ENCODE peak calls at places on chromosomes 7 and 10, in seven cellular contexts. F is upper lobe of left lung; B is right lobe of liver; J is CD8-positive, alpha-beta T cell; A is GM12878; C is pancreas; E is left lung. L is an unnamed sample.

GRCh38 chr10:129839285-129840195 is 124.5 kb downstream of the EBF3 start:
- ATAC-seq in J (no peak), F (no peak), A (no peak), E (no peak), B (no peak), C (no peak), L (no peak)

GRCh38 chr10:133257489-133258065 is 19.1 kb downstream of the ADAM8 start:
- ATAC-seq in J (no peak), E (peak; percentile 58), B (peak; percentile 48), F (peak; percentile 25), A (peak; percentile 13), C (peak; percentile 61), L (peak; percentile 24)

GRCh38 chr10:7700577-7701125 is 2.5 kb upstream of the ITIH2 start:
- ATAC-seq in E (no peak), F (no peak), C (no peak), J (no peak), A (peak; percentile 59), B (peak; percentile 53), L (no peak)

GRCh38 chr10:33330543-33331019 is 3.9 kb downstream of the NRP1 start:
- ATAC-seq in A (peak; percentile 70), B (peak; percentile 44), E (peak; percentile 52), F (peak; percentile 62), C (peak; percentile 39), J (peak; percentile 56), L (no peak)

GRCh38 chr7:142451346-142451745 is 193.5 kb upstream of the PRSS58 start:
- ATAC-seq in J (no peak), F (no peak), E (no peak), B (no peak), C (no peak), A (no peak), L (no peak)

GRCh38 chr7:105060923-105061322 is 46.9 kb downstream of the KMT2E start:
- ATAC-seq in E (no peak), F (no peak), J (no peak), C (no peak), A (no peak), B (no peak), L (no peak)

GRCh38 chr10:79477456-79477855 is 32.0 kb upstream of the ZCCHC24 start:
- ATAC-seq in B (no peak), F (no peak), E (no peak), C (no peak), A (no peak), J (no peak), L (no peak)

GRCh38 chr7:21251166-21251806 is 176.6 kb upstream of the SP4 start:
- ATAC-seq in F (no peak), B (peak; percentile 94), A (no peak), C (no peak), J (no peak), E (no peak), L (no peak)

GRCh38 chr7:132579260-132579899 is 3.1 kb upstream of the PLXNA4 start:
- ATAC-seq in C (no peak), E (no peak), B (no peak), F (no peak), J (no peak), A (no peak), L (no peak)

GRCh38 chr10:98338318-98338717 is 70.3 kb upstream of the LOXL4 start:
- ATAC-seq in A (no peak), F (peak; percentile 91), C (no peak), B (no peak), E (peak; percentile 49), J (no peak), L (peak; percentile 65)

GRCh38 chr10:133013478-133013877 is 71.1 kb upstream of the CFAP46 start:
- ATAC-seq in E (peak; percentile 26), F (peak; percentile 67), B (peak; percentile 31), A (no peak), C (peak; percentile 84), J (no peak), L (peak; percentile 27)

GRCh38 chr10:52466464-52466863 is 152.4 kb downstream of the DKK1 start:
- ATAC-seq in J (no peak), F (peak; percentile 6), C (no peak), E (no peak), A (no peak), B (no peak), L (no peak)
- H3K4me1 ChIP-seq in J (no peaks in the 10 kb centered on the region), F (no peaks in the 10 kb centered on the region), C (no peaks in the 10 kb centered on the region), E (no peaks in the 10 kb centered on the region), A (no peaks in the 10 kb centered on the region), B (no peaks in the 10 kb centered on the region), L (no peaks in the 10 kb centered on the region)

GRCh38 chr7:103551006-103551405 is 105.0 kb upstream of the SLC26A5 start:
- ATAC-seq in F (no peak), J (no peak), E (no peak), B (no peak), C (no peak), A (no peak), L (no peak)
- TF ChIP-seq CTCF in F (no peak), J (no peak), E (no peak), B (no peak), C (no peak), A (no peak), L (no peak)

DNA sequence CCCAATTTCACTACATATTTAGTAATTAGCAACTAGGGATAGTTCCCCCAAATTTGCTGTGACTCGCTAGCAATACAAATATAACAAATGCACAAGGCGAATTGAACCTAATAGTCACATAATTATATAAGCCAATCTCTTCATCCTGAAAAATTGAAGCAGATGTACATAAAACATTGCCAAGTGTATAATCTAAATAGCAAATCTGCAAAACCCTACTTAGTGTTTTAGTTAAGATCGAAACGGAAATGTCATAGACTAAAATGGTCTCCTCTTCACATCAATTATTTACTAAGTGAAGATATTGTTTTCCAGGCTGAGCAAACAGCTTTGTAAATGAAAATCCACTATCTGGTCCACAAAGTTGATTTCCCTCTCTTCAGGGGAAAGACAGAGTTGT is 49.6 kb upstream of the RSU1 start:
- ATAC-seq in J (no peak), B (no peak), A (no peak), C (no peak), E (no peak), F (no peak), L (no peak)
- H3K4me1 ChIP-seq in J (no peaks in the 10 kb centered on the region), B (no peaks in the 10 kb centered on the region), A (no peaks in the 10 kb centered on the region), C (no peaks in the 10 kb centered on the region), E (no peaks in the 10 kb centered on the region), F (no peaks in the 10 kb centered on the region), L (no peaks in the 10 kb centered on the region)

DNA sequence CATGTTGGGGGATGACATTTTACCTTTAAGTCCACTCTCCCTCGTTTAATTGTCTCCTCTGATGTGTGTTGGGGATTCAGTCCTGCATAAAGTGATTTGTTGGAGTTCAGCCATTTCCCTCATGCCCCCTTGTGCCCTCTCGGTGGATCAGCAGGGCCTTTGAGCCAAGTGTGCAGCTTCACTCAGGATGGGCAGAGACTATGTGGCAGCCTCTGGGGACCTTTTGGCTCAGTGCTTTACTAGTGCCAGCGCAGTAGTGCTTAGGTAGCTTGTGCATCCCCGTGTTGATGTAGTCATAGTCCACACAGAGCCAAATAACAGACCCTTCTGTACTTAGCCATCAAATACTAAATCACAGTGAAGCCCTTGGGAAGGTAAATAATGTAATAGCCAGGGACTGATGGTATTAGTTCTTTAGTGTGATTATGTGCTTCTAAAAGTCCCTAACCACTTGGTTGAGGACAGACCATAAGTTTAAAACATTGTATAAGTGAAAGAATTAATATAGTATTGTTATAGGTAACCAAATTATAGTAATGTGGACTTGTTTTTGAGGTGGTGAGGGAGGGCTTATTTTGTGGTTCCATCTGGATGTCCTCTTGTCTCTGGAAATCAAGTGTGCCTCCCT is 11.4 kb downstream of the BUB3 start:
- ATAC-seq in F (no peak), A (peak; percentile 73), C (no peak), J (no peak), B (no peak), E (no peak), L (no peak)
- TF ChIP-seq CTCF in F (no peak), A (no peak), C (no peak), J (no peak), B (no peak), E (no peak), L (no peak)

GRCh38 chr7:158658475-158658874 is 46.1 kb downstream of the NCAPG2 start:
- ATAC-seq in C (no peak), E (no peak), A (no peak), J (no peak), B (no peak), F (no peak), L (no peak)

GRCh38 chr7:158664406-158664805 is 40.2 kb downstream of the NCAPG2 start:
- ATAC-seq in F (no peak), E (no peak), A (no peak), B (no peak), J (no peak), C (no peak), L (no peak)

GRCh38 chr7:158662610-158663427 is 41.8 kb downstream of the NCAPG2 start:
- ATAC-seq in F (no peak), C (peak; percentile 74), B (no peak), J (peak; percentile 48), E (peak; percentile 57), A (no peak), L (no peak)

GRCh38 chr7:158663428-158663741 is 41.2 kb downstream of the NCAPG2 start:
- ATAC-seq in B (no peak), A (no peak), J (no peak), F (no peak), C (peak; percentile 21), E (no peak), L (no peak)
- H3K4me1 ChIP-seq in B (no peaks in the 10 kb centered on the region), A (no peaks in the 10 kb centered on the region), J (no peaks in the 10 kb centered on the region), F (no peaks in the 10 kb centered on the region), C (no peaks in the 10 kb centered on the region), E (no peaks in the 10 kb centered on the region), L (no peaks in the 10 kb centered on the region)

GRCh38 chr10:68601490-68602265 is 41.5 kb downstream of the TET1 start:
- ATAC-seq in C (no peak), J (no peak), B (no peak), E (no peak), F (no peak), A (no peak), L (no peak)

GRCh38 chr10:68606918-68607317 is 46.8 kb downstream of the TET1 start:
- ATAC-seq in C (no peak), B (no peak), F (no peak), E (peak; percentile 16), J (no peak), A (no peak), L (no peak)

GRCh38 chr10:68602434-68602833 is 42.3 kb downstream of the TET1 start:
- ATAC-seq in A (no peak), E (no peak), F (no peak), C (no peak), J (no peak), B (no peak), L (no peak)

GRCh38 chr10:68604441-68604840 is 44.3 kb downstream of the TET1 start:
- ATAC-seq in C (no peak), A (no peak), F (no peak), B (no peak), J (no peak), E (no peak), L (no peak)

GRCh38 chr10:68603766-68604165 is 43.6 kb downstream of the TET1 start:
- ATAC-seq in B (no peak), J (no peak), E (no peak), F (no peak), C (no peak), A (no peak), L (no peak)
- TF ChIP-seq CTCF in B (no peak), J (no peak), E (no peak), F (no peak), C (no peak), A (no peak), L (no peak)